ENCODE peak calls at places on chromosomes 13 and 19, in six cellular contexts. R is astrocyte of the cerebellum, L is substantia nigra, B is astrocyte of the hippocampus, X is IMR-90, F is NCI-H1092. Z is an unnamed sample.

GRCh38 chr19:40687525-40688016 is 2.9 kb downstream of the NUMBL start:
- DNase-seq in F (no peak), R (no peak), X (peak), L (no peak), B (no peak), Z (no peak)

GRCh38 chr13:102289606-102290005 is 112.2 kb downstream of the FGF14 start:
- DNase-seq in X (peak), R (no peak), L (no peak), B (no peak), F (no peak), Z (peak)

GRCh38 chr13:67328895-67329294 is 98.8 kb upstream of the PCDH9 start:
- DNase-seq in L (no peak), F (no peak), B (no peak), X (no peak), R (no peak), Z (no peak)

GRCh38 chr13:113588394-113589111 is 4.0 kb downstream of the TFDP1 start:
- DNase-seq in X (no peak), L (no peak), R (no peak), F (no peak), B (no peak), Z (no peak)

GRCh38 chr13:113561417-113562084 is 23.0 kb upstream of the TFDP1 start:
- DNase-seq in F (no peak), B (no peak), R (no peak), X (no peak), L (no peak), Z (no peak)

GRCh38 chr19:57566396-57567256 is 7.0 kb upstream of the ZNF550 start:
- DNase-seq in L (no peak), F (no peak), X (peak), B (peak), R (peak), Z (no peak)

GRCh38 chr19:43534811-43535761 is 2.1 kb downstream of the ZNF575 start:
- DNase-seq in B (peak), R (peak), F (no peak), X (peak), L (peak), Z (no peak)

GRCh38 chr19:46383171-46383815 is 30.1 kb downstream of the CCDC8 start:
- DNase-seq in X (no peak), F (no peak), R (no peak), L (no peak), B (no peak), Z (no peak)

GRCh38 chr19:13460045-13460444 is 46.2 kb downstream of the CACNA1A start:
- DNase-seq in F (no peak), B (no peak), X (no peak), R (no peak), L (no peak), Z (no peak)

GRCh38 chr13:90416519-90416918 is 931.0 kb upstream of the MIR17HG start:
- DNase-seq in X (peak), B (peak), L (no peak), F (no peak), R (no peak), Z (peak)

GRCh38 chr13:79522583-79522982 is 41.6 kb downstream of the NDFIP2 start:
- DNase-seq in B (peak), X (peak), R (peak), F (no peak), L (no peak), Z (no peak)

Z was measured in foreskin keratinocyte.